ENCODE peak calls at places on chromosomes 12 and 14, in six cellular contexts. One of them, this sample, is unnamed.

GRCh38 chr12:127245009-127245408 is 1022.0 kb upstream of the TMEM132C start:
- DNase-seq in AG10803: peak
- DNase-seq in omental fat pad: no peak
- DNase-seq in Calu3: no peak
- DNase-seq in hepatocyte: no peak
- DNase-seq in astrocyte of the spinal cord: peak
- DNase-seq in this sample: no peak

GRCh38 chr12:116236148-116236731 is 41.3 kb downstream of the MED13L start:
- DNase-seq in hepatocyte: peak
- DNase-seq in astrocyte of the spinal cord: peak
- DNase-seq in Calu3: peak
- DNase-seq in omental fat pad: no peak
- DNase-seq in AG10803: peak
- DNase-seq in this sample: peak

GRCh38 chr14:49306152-49306751 is 279.9 kb downstream of the RPS29 start:
- DNase-seq in omental fat pad: no peak
- DNase-seq in Calu3: no peak
- DNase-seq in hepatocyte: peak
- DNase-seq in AG10803: peak
- DNase-seq in astrocyte of the spinal cord: peak
- DNase-seq in this sample: peak

GRCh38 chr12:3314306-3314663 is 176.7 kb upstream of the PRMT8 start:
- DNase-seq in hepatocyte: no peak
- DNase-seq in omental fat pad: no peak
- DNase-seq in astrocyte of the spinal cord: no peak
- DNase-seq in Calu3: no peak
- DNase-seq in AG10803: no peak
- DNase-seq in this sample: no peak

GRCh38 chr12:41418586-41418985 is 230.5 kb downstream of the PDZRN4 start:
- DNase-seq in astrocyte of the spinal cord: no peak
- DNase-seq in hepatocyte: no peak
- DNase-seq in omental fat pad: no peak
- DNase-seq in AG10803: no peak
- DNase-seq in Calu3: no peak
- DNase-seq in this sample: no peak

GRCh38 chr14:69094481-69094880 is 58.4 kb downstream of the DCAF5 start:
- DNase-seq in omental fat pad: no peak
- DNase-seq in AG10803: no peak
- DNase-seq in astrocyte of the spinal cord: no peak
- DNase-seq in Calu3: no peak
- DNase-seq in hepatocyte: no peak
- DNase-seq in this sample: no peak

GRCh38 chr12:10867381-10867780 is 16.7 kb downstream of the PRH1 start:
- DNase-seq in AG10803: no peak
- DNase-seq in omental fat pad: no peak
- DNase-seq in Calu3: no peak
- DNase-seq in hepatocyte: no peak
- DNase-seq in astrocyte of the spinal cord: no peak
- DNase-seq in this sample: no peak

GRCh38 chr12:121799842-121800693 is 3.7 kb upstream of the SETD1B start:
- DNase-seq in astrocyte of the spinal cord: peak
- DNase-seq in omental fat pad: peak
- DNase-seq in hepatocyte: peak
- DNase-seq in AG10803: peak
- DNase-seq in Calu3: peak
- DNase-seq in this sample: peak

GRCh38 chr12:67813509-67813908 is 165.0 kb downstream of the DYRK2 start:
- DNase-seq in Calu3: no peak
- DNase-seq in hepatocyte: no peak
- DNase-seq in omental fat pad: no peak
- DNase-seq in AG10803: no peak
- DNase-seq in astrocyte of the spinal cord: no peak
- DNase-seq in this sample: no peak

GRCh38 chr12:96130396-96131059 is 63.6 kb upstream of the ELK3 start:
- DNase-seq in Calu3: no peak
- DNase-seq in omental fat pad: no peak
- DNase-seq in AG10803: no peak
- DNase-seq in astrocyte of the spinal cord: no peak
- DNase-seq in hepatocyte: no peak
- DNase-seq in this sample: no peak

GRCh38 chr12:96131230-96131788 is 62.9 kb upstream of the ELK3 start:
- DNase-seq in hepatocyte: no peak
- DNase-seq in Calu3: no peak
- DNase-seq in astrocyte of the spinal cord: no peak
- DNase-seq in AG10803: no peak
- DNase-seq in omental fat pad: no peak
- DNase-seq in this sample: no peak

GRCh38 chr12:96136129-96136528 is 58.0 kb upstream of the ELK3 start:
- DNase-seq in hepatocyte: peak
- DNase-seq in AG10803: peak
- DNase-seq in astrocyte of the spinal cord: peak
- DNase-seq in omental fat pad: no peak
- DNase-seq in Calu3: peak
- DNase-seq in this sample: no peak

GRCh38 chr12:96134200-96134599 is 60.0 kb upstream of the ELK3 start:
- DNase-seq in omental fat pad: no peak
- DNase-seq in hepatocyte: no peak
- DNase-seq in AG10803: no peak
- DNase-seq in Calu3: no peak
- DNase-seq in astrocyte of the spinal cord: no peak
- DNase-seq in this sample: no peak

DNA sequence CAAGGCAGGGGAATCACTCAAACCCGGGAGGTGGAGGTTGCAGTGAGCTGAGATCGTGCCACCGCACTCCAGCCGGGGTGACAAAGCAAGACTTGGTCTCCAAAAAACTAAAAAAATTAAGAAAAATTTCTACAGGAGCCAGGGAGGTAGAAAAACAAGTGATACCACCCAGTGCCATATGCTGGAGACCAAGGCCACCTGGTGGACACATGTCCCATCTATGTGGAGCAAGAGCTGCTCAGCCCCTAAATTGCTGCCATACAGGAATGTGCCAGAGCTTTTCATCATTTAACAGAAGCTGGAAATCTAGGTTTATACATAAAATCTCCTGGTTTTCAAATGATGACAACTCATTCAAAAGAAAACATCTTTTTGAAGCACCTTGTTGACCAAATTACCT is 61.4 kb upstream of the ELK3 start:
- DNase-seq in omental fat pad: no peak
- DNase-seq in hepatocyte: no peak
- DNase-seq in Calu3: peak
- DNase-seq in astrocyte of the spinal cord: no peak
- DNase-seq in AG10803: no peak
- DNase-seq in this sample: no peak
- TF ChIP-seq CTCF in omental fat pad: no peak
- TF ChIP-seq CTCF in hepatocyte: no peak
- TF ChIP-seq CTCF in Calu3: peak
- TF ChIP-seq CTCF in astrocyte of the spinal cord: peak
- TF ChIP-seq CTCF in AG10803: peak
- TF ChIP-seq CTCF in this sample: no peak

GRCh38 chr14:73820631-73821030 is 31.0 kb upstream of the PTGR2 start:
- DNase-seq in AG10803: no peak
- DNase-seq in omental fat pad: no peak
- DNase-seq in astrocyte of the spinal cord: no peak
- DNase-seq in Calu3: no peak
- DNase-seq in hepatocyte: no peak
- DNase-seq in this sample: no peak

GRCh38 chr14:73824536-73824935 is 27.1 kb upstream of the PTGR2 start:
- DNase-seq in Calu3: no peak
- DNase-seq in astrocyte of the spinal cord: no peak
- DNase-seq in hepatocyte: no peak
- DNase-seq in AG10803: no peak
- DNase-seq in omental fat pad: no peak
- DNase-seq in this sample: no peak

GRCh38 chr14:73824116-73824515 is 27.5 kb upstream of the PTGR2 start:
- DNase-seq in hepatocyte: no peak
- DNase-seq in AG10803: no peak
- DNase-seq in omental fat pad: no peak
- DNase-seq in Calu3: no peak
- DNase-seq in astrocyte of the spinal cord: no peak
- DNase-seq in this sample: no peak

GRCh38 chr14:73825551-73826188 is 26.0 kb upstream of the PTGR2 start:
- DNase-seq in hepatocyte: peak
- DNase-seq in AG10803: peak
- DNase-seq in Calu3: peak
- DNase-seq in omental fat pad: peak
- DNase-seq in astrocyte of the spinal cord: peak
- DNase-seq in this sample: peak

DNA sequence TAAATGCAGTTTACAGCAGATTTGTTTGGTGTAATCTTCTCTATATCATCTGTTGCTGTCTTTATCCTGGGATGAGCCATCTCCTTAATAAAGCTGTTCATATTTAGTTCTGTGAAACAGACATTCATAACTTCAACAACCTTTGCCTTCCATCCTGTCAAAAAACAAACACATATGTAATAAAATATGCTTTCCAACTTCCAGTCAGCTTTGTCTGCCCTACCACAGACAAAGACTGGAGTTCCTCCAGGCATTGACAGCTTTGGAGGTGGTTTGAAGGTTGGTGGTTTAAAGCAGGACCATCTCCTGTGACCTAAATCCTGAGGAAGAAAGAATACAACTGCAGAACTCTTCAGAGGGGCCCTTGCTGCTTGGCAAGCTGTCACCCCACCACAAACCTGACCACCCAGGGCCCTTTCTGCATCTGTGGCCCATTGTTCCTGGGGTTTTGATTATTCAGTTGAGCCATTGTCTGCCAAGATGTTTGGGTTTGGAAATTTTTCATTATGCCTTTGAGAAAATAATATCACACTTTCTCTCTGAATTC is 28.2 kb upstream of the PTGR2 start:
- DNase-seq in astrocyte of the spinal cord: no peak
- DNase-seq in hepatocyte: no peak
- DNase-seq in Calu3: no peak
- DNase-seq in omental fat pad: no peak
- DNase-seq in AG10803: no peak
- DNase-seq in this sample: no peak
- TF ChIP-seq CTCF in astrocyte of the spinal cord: no peak
- TF ChIP-seq CTCF in hepatocyte: no peak
- TF ChIP-seq CTCF in Calu3: no peak
- TF ChIP-seq CTCF in omental fat pad: no peak
- TF ChIP-seq CTCF in AG10803: no peak
- TF ChIP-seq CTCF in this sample: no peak

DNA sequence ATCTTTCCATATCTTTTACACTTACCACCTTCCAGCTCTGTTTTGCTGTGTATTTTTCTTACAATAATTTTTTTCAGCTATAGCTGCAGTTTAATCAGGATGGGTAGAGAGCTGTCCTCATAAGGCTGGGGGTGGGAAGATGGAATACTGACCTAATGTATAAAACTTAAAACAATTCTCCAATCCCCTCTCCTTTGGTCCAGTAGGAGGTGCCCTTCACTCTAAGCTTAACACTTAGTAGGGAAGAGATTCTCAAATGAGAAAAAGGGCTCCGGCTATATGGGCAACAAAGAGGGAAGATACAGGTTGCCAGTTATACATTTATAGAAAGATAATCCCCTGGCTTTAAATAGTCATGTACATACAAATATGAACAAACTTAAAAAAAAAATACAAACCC is 2.8 kb downstream of the ORMDL2 start:
- DNase-seq in AG10803: no peak
- DNase-seq in omental fat pad: no peak
- DNase-seq in hepatocyte: no peak
- DNase-seq in astrocyte of the spinal cord: peak
- DNase-seq in Calu3: no peak
- DNase-seq in this sample: no peak
- TF ChIP-seq CTCF in AG10803: peak
- TF ChIP-seq CTCF in omental fat pad: no peak
- TF ChIP-seq CTCF in hepatocyte: no peak
- TF ChIP-seq CTCF in astrocyte of the spinal cord: peak
- TF ChIP-seq CTCF in Calu3: no peak
- TF ChIP-seq CTCF in this sample: peak

DNA sequence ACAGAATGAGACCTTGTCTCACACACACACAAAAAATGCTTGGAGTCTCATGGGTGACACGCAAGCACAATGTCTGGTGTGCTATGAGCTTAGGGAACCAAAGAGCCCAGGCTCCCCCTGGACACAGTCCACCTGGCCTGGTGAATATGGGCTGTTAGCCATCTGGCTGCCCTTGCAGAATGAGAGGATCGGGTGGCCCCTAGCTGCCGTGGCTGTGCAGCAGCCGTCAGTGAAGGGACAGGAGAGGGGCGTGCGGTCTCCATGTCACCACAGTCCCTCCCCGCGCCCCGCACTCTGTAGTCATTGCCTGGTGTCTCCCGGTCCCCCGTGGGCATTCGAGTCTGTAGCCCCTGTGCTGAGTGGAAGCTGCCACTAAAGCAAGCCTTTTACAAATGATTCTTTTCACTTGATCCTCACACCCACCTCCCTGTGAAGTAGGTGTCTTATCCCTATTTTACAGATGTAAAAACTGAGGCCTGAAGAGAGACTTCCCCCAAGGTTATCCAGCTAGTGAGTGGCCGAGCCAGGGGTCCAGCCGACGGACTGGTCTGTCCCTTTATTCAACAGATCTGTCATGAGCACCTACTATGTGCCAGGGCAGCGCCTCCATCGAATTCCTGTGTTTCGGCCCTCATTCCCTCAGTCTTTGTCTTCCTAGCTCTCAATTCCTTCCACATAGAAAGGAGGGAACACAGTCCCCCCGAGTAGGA is 18.8 kb downstream of the MVK start:
- DNase-seq in Calu3: no peak
- DNase-seq in omental fat pad: no peak
- DNase-seq in hepatocyte: no peak
- DNase-seq in astrocyte of the spinal cord: no peak
- DNase-seq in AG10803: no peak
- DNase-seq in this sample: no peak
- TF ChIP-seq CTCF in Calu3: no peak
- TF ChIP-seq CTCF in omental fat pad: no peak
- TF ChIP-seq CTCF in hepatocyte: no peak
- TF ChIP-seq CTCF in astrocyte of the spinal cord: no peak
- TF ChIP-seq CTCF in AG10803: no peak
- TF ChIP-seq CTCF in this sample: no peak

GRCh38 chr14:76091036-76091435 is 60.7 kb upstream of the GPATCH2L start:
- DNase-seq in astrocyte of the spinal cord: no peak
- DNase-seq in omental fat pad: no peak
- DNase-seq in Calu3: no peak
- DNase-seq in hepatocyte: peak
- DNase-seq in AG10803: peak
- DNase-seq in this sample: no peak
- TF ChIP-seq CTCF in astrocyte of the spinal cord: peak
- TF ChIP-seq CTCF in omental fat pad: no peak
- TF ChIP-seq CTCF in Calu3: no peak
- TF ChIP-seq CTCF in hepatocyte: no peak
- TF ChIP-seq CTCF in AG10803: peak
- TF ChIP-seq CTCF in this sample: no peak

GRCh38 chr14:22748691-22749090 is 17.8 kb upstream of the OXA1L start:
- DNase-seq in Calu3: no peak
- DNase-seq in astrocyte of the spinal cord: no peak
- DNase-seq in omental fat pad: no peak
- DNase-seq in hepatocyte: no peak
- DNase-seq in AG10803: no peak
- DNase-seq in this sample: no peak
- TF ChIP-seq CTCF in Calu3: no peak
- TF ChIP-seq CTCF in astrocyte of the spinal cord: no peak
- TF ChIP-seq CTCF in omental fat pad: no peak
- TF ChIP-seq CTCF in hepatocyte: no peak
- TF ChIP-seq CTCF in AG10803: no peak
- TF ChIP-seq CTCF in this sample: no peak